ENCODE peak calls at places on chromosome 2, in six cellular contexts. One of them, this sample, is unnamed.

GRCh38 chr2:2271471-2271941 is 59.6 kb downstream of the MYT1L start:
- DNase-seq in PC-3: peak; percentile 20
- DNase-seq in choroid plexus epithelial cell: no peak
- DNase-seq in cardiac muscle cell: no peak
- DNase-seq in fibroblast of the aortic adventitia: no peak
- DNase-seq in body of pancreas: peak; percentile 72
- DNase-seq in this sample: peak; percentile 12

GRCh38 chr2:44191739-44192138 is 23.1 kb downstream of the PPM1B start:
- DNase-seq in fibroblast of the aortic adventitia: no peak
- DNase-seq in body of pancreas: no peak
- DNase-seq in PC-3: no peak
- DNase-seq in choroid plexus epithelial cell: no peak
- DNase-seq in cardiac muscle cell: no peak
- DNase-seq in this sample: no peak

GRCh38 chr2:101958071-101958470 is 33.7 kb upstream of the IL1R2 start:
- DNase-seq in cardiac muscle cell: no peak
- DNase-seq in choroid plexus epithelial cell: peak; percentile 78
- DNase-seq in fibroblast of the aortic adventitia: peak; percentile 51
- DNase-seq in body of pancreas: no peak
- DNase-seq in PC-3: peak; percentile 28
- DNase-seq in this sample: peak; percentile 63

GRCh38 chr2:27400348-27401135 is 8.8 kb downstream of the PPM1G start:
- DNase-seq in body of pancreas: no peak
- DNase-seq in cardiac muscle cell: no peak
- DNase-seq in PC-3: no peak
- DNase-seq in fibroblast of the aortic adventitia: no peak
- DNase-seq in choroid plexus epithelial cell: peak; percentile 66
- DNase-seq in this sample: no peak

GRCh38 chr2:83081835-83082522 is 1377.1 kb downstream of the SUCLG1 start:
- DNase-seq in cardiac muscle cell: peak; percentile 83
- DNase-seq in choroid plexus epithelial cell: peak; percentile 91
- DNase-seq in PC-3: peak; percentile 35
- DNase-seq in body of pancreas: peak; percentile 10
- DNase-seq in fibroblast of the aortic adventitia: peak; percentile 68
- DNase-seq in this sample: peak; percentile 29

GRCh38 chr2:46009772-46010171 is 287.4 kb upstream of the EPAS1 start:
- DNase-seq in body of pancreas: no peak
- DNase-seq in cardiac muscle cell: no peak
- DNase-seq in PC-3: peak; percentile 23
- DNase-seq in choroid plexus epithelial cell: no peak
- DNase-seq in fibroblast of the aortic adventitia: no peak
- DNase-seq in this sample: no peak

GRCh38 chr2:224802407-224802806 is 86.2 kb upstream of the CCDC195 start:
- DNase-seq in PC-3: peak; percentile 11
- DNase-seq in body of pancreas: no peak
- DNase-seq in choroid plexus epithelial cell: peak; percentile 24
- DNase-seq in cardiac muscle cell: no peak
- DNase-seq in fibroblast of the aortic adventitia: peak; percentile 67
- DNase-seq in this sample: peak; percentile 3

GRCh38 chr2:237661799-237662328 is 34.5 kb downstream of the LRRFIP1 start:
- DNase-seq in body of pancreas: no peak
- DNase-seq in fibroblast of the aortic adventitia: no peak
- DNase-seq in PC-3: no peak
- DNase-seq in choroid plexus epithelial cell: no peak
- DNase-seq in cardiac muscle cell: no peak
- DNase-seq in this sample: no peak

GRCh38 chr2:39118786-39119499 is 1.9 kb downstream of the SOS1 start:
- DNase-seq in cardiac muscle cell: no peak
- DNase-seq in fibroblast of the aortic adventitia: peak; percentile 46
- DNase-seq in body of pancreas: no peak
- DNase-seq in PC-3: no peak
- DNase-seq in choroid plexus epithelial cell: peak; percentile 42
- DNase-seq in this sample: peak; percentile 20

GRCh38 chr2:128451636-128452411 is 133.2 kb upstream of the HS6ST1 start:
- DNase-seq in PC-3: no peak
- DNase-seq in body of pancreas: no peak
- DNase-seq in cardiac muscle cell: no peak
- DNase-seq in fibroblast of the aortic adventitia: no peak
- DNase-seq in choroid plexus epithelial cell: no peak
- DNase-seq in this sample: no peak

GRCh38 chr2:69196327-69197117 is 183.5 kb downstream of the ANTXR1 start:
- DNase-seq in choroid plexus epithelial cell: peak; percentile 96
- DNase-seq in PC-3: no peak
- DNase-seq in body of pancreas: peak; percentile 40
- DNase-seq in cardiac muscle cell: no peak
- DNase-seq in fibroblast of the aortic adventitia: peak; percentile 65
- DNase-seq in this sample: peak; percentile 47

GRCh38 chr2:153543639-153544071 is 65.1 kb upstream of the RPRM start:
- DNase-seq in choroid plexus epithelial cell: no peak
- DNase-seq in PC-3: peak; percentile 70
- DNase-seq in body of pancreas: no peak
- DNase-seq in fibroblast of the aortic adventitia: no peak
- DNase-seq in cardiac muscle cell: peak; percentile 9
- DNase-seq in this sample: peak; percentile 38

GRCh38 chr2:73101626-73102256 is 11.0 kb downstream of the RAB11FIP5 start:
- DNase-seq in fibroblast of the aortic adventitia: no peak
- DNase-seq in cardiac muscle cell: no peak
- DNase-seq in body of pancreas: no peak
- DNase-seq in choroid plexus epithelial cell: no peak
- DNase-seq in PC-3: peak; percentile 33
- DNase-seq in this sample: no peak

GRCh38 chr2:61647044-61647443 is 108.9 kb upstream of the XPO1 start:
- DNase-seq in cardiac muscle cell: no peak
- DNase-seq in choroid plexus epithelial cell: peak; percentile 89
- DNase-seq in PC-3: no peak
- DNase-seq in fibroblast of the aortic adventitia: no peak
- DNase-seq in body of pancreas: no peak
- DNase-seq in this sample: no peak

GRCh38 chr2:230924470-230925341 is at the start of gene GPR55:
- DNase-seq in PC-3: no peak
- DNase-seq in fibroblast of the aortic adventitia: no peak
- DNase-seq in choroid plexus epithelial cell: no peak
- DNase-seq in body of pancreas: no peak
- DNase-seq in cardiac muscle cell: no peak
- DNase-seq in this sample: peak; percentile 44

GRCh38 chr2:96899084-96899735 is 29.3 kb upstream of the SEMA4C start:
- DNase-seq in fibroblast of the aortic adventitia: peak; percentile 13
- DNase-seq in body of pancreas: no peak
- DNase-seq in PC-3: no peak
- DNase-seq in cardiac muscle cell: no peak
- DNase-seq in choroid plexus epithelial cell: no peak
- DNase-seq in this sample: peak; percentile 82

GRCh38 chr2:237615631-237616249 is 11.6 kb upstream of the LRRFIP1 start:
- DNase-seq in body of pancreas: no peak
- DNase-seq in PC-3: no peak
- DNase-seq in choroid plexus epithelial cell: no peak
- DNase-seq in cardiac muscle cell: no peak
- DNase-seq in fibroblast of the aortic adventitia: no peak
- DNase-seq in this sample: no peak

GRCh38 chr2:127622561-127623387 is 23.2 kb upstream of the GPR17 start:
- DNase-seq in fibroblast of the aortic adventitia: no peak
- DNase-seq in choroid plexus epithelial cell: no peak
- DNase-seq in body of pancreas: no peak
- DNase-seq in cardiac muscle cell: no peak
- DNase-seq in PC-3: no peak
- DNase-seq in this sample: no peak

GRCh38 chr2:162156149-162156548 is 4.1 kb upstream of the GCG start:
- DNase-seq in PC-3: no peak
- DNase-seq in cardiac muscle cell: no peak
- DNase-seq in body of pancreas: no peak
- DNase-seq in fibroblast of the aortic adventitia: no peak
- DNase-seq in choroid plexus epithelial cell: no peak
- DNase-seq in this sample: no peak

GRCh38 chr2:162152147-162152546 is at the start of gene GCG:
- DNase-seq in choroid plexus epithelial cell: no peak
- DNase-seq in body of pancreas: no peak
- DNase-seq in fibroblast of the aortic adventitia: no peak
- DNase-seq in cardiac muscle cell: no peak
- DNase-seq in PC-3: no peak
- DNase-seq in this sample: no peak

GRCh38 chr2:162149940-162150339 is 2.1 kb downstream of the GCG start:
- DNase-seq in cardiac muscle cell: no peak
- DNase-seq in PC-3: no peak
- DNase-seq in choroid plexus epithelial cell: no peak
- DNase-seq in fibroblast of the aortic adventitia: no peak
- DNase-seq in body of pancreas: no peak
- DNase-seq in this sample: no peak

GRCh38 chr2:162153608-162154224 is 1.7 kb upstream of the GCG start:
- DNase-seq in choroid plexus epithelial cell: peak; percentile 75
- DNase-seq in body of pancreas: peak; percentile 66
- DNase-seq in PC-3: peak; percentile 81
- DNase-seq in fibroblast of the aortic adventitia: peak; percentile 39
- DNase-seq in cardiac muscle cell: peak; percentile 73
- DNase-seq in this sample: peak; percentile 87

DNA sequence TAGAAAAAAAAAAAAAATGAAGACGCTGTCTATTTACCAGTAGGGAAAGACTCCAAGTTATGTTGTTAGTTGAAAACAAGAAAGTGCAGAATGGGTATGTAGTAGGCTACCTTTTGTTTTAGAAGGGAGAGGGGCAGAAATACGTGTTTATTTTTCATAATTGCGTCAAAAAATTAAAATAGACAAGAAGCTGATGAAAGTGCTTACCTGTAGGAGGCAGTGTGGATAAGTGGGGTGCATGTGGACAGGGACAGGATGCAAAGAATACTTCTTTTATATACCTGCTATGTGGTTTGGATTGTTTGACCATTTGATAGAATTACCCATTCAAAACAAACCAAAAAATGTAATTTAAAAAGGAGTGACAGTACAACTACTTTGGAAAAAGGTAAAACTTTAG is 3.0 kb upstream of the GCG start:
- DNase-seq in choroid plexus epithelial cell: no peak
- DNase-seq in fibroblast of the aortic adventitia: no peak
- DNase-seq in body of pancreas: no peak
- DNase-seq in PC-3: peak; percentile 35
- DNase-seq in cardiac muscle cell: no peak
- DNase-seq in this sample: no peak
- TF ChIP-seq CTCF in choroid plexus epithelial cell: peak; percentile 39
- TF ChIP-seq CTCF in fibroblast of the aortic adventitia: no peak
- TF ChIP-seq CTCF in body of pancreas: no peak
- TF ChIP-seq CTCF in PC-3: peak; percentile 62
- TF ChIP-seq CTCF in cardiac muscle cell: no peak
- TF ChIP-seq CTCF in this sample: no peak

GRCh38 chr2:125516496-125517109 is 1139.4 kb upstream of the GYPC start:
- DNase-seq in cardiac muscle cell: peak; percentile 22
- DNase-seq in PC-3: peak; percentile 38
- DNase-seq in fibroblast of the aortic adventitia: no peak
- DNase-seq in choroid plexus epithelial cell: peak; percentile 5
- DNase-seq in body of pancreas: no peak
- DNase-seq in this sample: peak; percentile 47
- TF ChIP-seq CTCF in cardiac muscle cell: peak; percentile 37
- TF ChIP-seq CTCF in PC-3: peak; percentile 68
- TF ChIP-seq CTCF in fibroblast of the aortic adventitia: peak; percentile 36
- TF ChIP-seq CTCF in choroid plexus epithelial cell: peak; percentile 47
- TF ChIP-seq CTCF in body of pancreas: peak; percentile 36
- TF ChIP-seq CTCF in this sample: peak; percentile 59

GRCh38 chr2:241796209-241796608 is 12.8 kb upstream of the NEU4 start:
- DNase-seq in choroid plexus epithelial cell: no peak
- DNase-seq in body of pancreas: no peak
- DNase-seq in fibroblast of the aortic adventitia: no peak
- DNase-seq in cardiac muscle cell: no peak
- DNase-seq in PC-3: no peak
- DNase-seq in this sample: no peak
- TF ChIP-seq CTCF in choroid plexus epithelial cell: no peak
- TF ChIP-seq CTCF in body of pancreas: no peak
- TF ChIP-seq CTCF in fibroblast of the aortic adventitia: no peak
- TF ChIP-seq CTCF in cardiac muscle cell: no peak
- TF ChIP-seq CTCF in PC-3: no peak
- TF ChIP-seq CTCF in this sample: no peak

GRCh38 chr2:107932986-107933385 is 53.3 kb upstream of the SLC5A7 start:
- DNase-seq in cardiac muscle cell: peak; percentile 27
- DNase-seq in choroid plexus epithelial cell: peak; percentile 57
- DNase-seq in fibroblast of the aortic adventitia: peak; percentile 18
- DNase-seq in PC-3: peak; percentile 45
- DNase-seq in body of pancreas: no peak
- DNase-seq in this sample: peak; percentile 15
- TF ChIP-seq CTCF in cardiac muscle cell: peak; percentile 32
- TF ChIP-seq CTCF in choroid plexus epithelial cell: peak; percentile 64
- TF ChIP-seq CTCF in fibroblast of the aortic adventitia: peak; percentile 37
- TF ChIP-seq CTCF in PC-3: peak; percentile 74
- TF ChIP-seq CTCF in body of pancreas: no peak
- TF ChIP-seq CTCF in this sample: peak; percentile 43

GRCh38 chr2:187580462-187581124 is 26.4 kb upstream of the TFPI start:
- DNase-seq in choroid plexus epithelial cell: peak; percentile 92
- DNase-seq in fibroblast of the aortic adventitia: peak; percentile 91
- DNase-seq in body of pancreas: no peak
- DNase-seq in PC-3: peak; percentile 86
- DNase-seq in cardiac muscle cell: peak; percentile 55
- DNase-seq in this sample: peak; percentile 73
- TF ChIP-seq CTCF in choroid plexus epithelial cell: peak; percentile 42
- TF ChIP-seq CTCF in fibroblast of the aortic adventitia: peak; percentile 31
- TF ChIP-seq CTCF in body of pancreas: peak; percentile 35
- TF ChIP-seq CTCF in PC-3: peak; percentile 69
- TF ChIP-seq CTCF in cardiac muscle cell: peak; percentile 33
- TF ChIP-seq CTCF in this sample: peak; percentile 48

DNA sequence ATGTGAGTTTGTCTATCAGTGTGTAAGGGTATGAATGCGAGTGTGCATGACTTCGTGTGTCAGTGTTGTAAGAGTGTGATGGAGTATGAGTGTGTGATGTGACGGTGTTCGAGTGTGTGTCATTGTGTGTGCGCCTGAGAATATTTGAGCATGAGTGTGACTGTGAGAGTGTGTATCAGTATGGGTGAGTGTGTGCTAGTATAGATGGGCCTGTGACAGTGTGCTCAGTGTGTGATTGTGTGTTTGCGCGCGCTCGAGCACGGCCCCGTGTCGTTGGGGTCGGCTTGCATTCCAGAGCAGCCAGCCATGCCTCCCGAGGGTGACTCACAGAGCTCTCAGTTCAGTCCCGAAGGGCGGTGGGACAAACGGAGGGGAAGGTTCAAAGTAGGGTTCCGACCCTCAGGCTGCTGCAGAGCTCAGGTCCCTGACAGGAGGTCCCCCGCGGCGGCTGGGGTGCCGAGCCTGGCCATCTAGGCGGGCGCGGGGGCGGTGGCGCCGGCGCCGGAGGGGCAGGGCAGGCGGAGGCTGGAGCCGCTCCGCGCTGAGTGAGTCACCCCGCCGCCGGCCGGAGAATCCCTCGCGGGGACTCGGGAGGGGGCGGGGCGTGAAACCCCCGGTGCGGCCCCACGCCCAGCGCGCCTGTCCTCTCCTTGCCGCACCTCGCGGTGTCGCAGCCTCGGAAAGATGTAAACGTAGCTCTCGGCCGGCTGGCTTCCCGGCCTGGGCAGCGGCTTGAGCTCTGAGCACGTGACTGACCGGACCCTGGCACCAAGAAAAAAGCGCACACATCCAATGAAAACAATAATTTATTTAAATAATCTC is 3.8 kb downstream of the DLX2 start:
- DNase-seq in PC-3: peak; percentile 85
- DNase-seq in choroid plexus epithelial cell: peak; percentile 64
- DNase-seq in fibroblast of the aortic adventitia: peak; percentile 59
- DNase-seq in cardiac muscle cell: peak; percentile 67
- DNase-seq in body of pancreas: no peak
- DNase-seq in this sample: peak; percentile 77
- TF ChIP-seq CTCF in PC-3: no peak
- TF ChIP-seq CTCF in choroid plexus epithelial cell: no peak
- TF ChIP-seq CTCF in fibroblast of the aortic adventitia: no peak
- TF ChIP-seq CTCF in cardiac muscle cell: no peak
- TF ChIP-seq CTCF in body of pancreas: no peak
- TF ChIP-seq CTCF in this sample: no peak

GRCh38 chr2:115165529-115166109 is 723.2 kb downstream of the DPP10 start:
- DNase-seq in PC-3: peak; percentile 55
- DNase-seq in cardiac muscle cell: peak; percentile 69
- DNase-seq in choroid plexus epithelial cell: peak; percentile 45
- DNase-seq in fibroblast of the aortic adventitia: peak; percentile 13
- DNase-seq in body of pancreas: peak; percentile 64
- DNase-seq in this sample: peak; percentile 63
- TF ChIP-seq CTCF in PC-3: peak; percentile 73
- TF ChIP-seq CTCF in cardiac muscle cell: peak; percentile 52
- TF ChIP-seq CTCF in choroid plexus epithelial cell: peak; percentile 62
- TF ChIP-seq CTCF in fibroblast of the aortic adventitia: peak; percentile 40
- TF ChIP-seq CTCF in body of pancreas: peak; percentile 58
- TF ChIP-seq CTCF in this sample: peak; percentile 40

This sample was measured in MCF 10A.